ENCODE peak calls at places on chromosomes 2 and 18, in nine cellular contexts. Z is mesenchymal stem cell; E is C1 segment of cervical spinal cord; F is brain microvascular endothelial cell; R is SHP77; T is hypothalamus; U is IMR-90; C is astrocyte of the cerebellum; I is stimulated activated naive CD8-positive, alpha-beta T cell treated with anti-CD3 and anti-CD28 coated beads, Interleukin-15, Interleukin-2, amounts not matched to agents 100 U/mL and 50 U/mL, for 24 hours. P is an unnamed sample.

GRCh38 chr2:136920652-136921333 is 155.4 kb downstream of the THSD7B start:
- DNase-seq in I (no peak), C (no peak), F (no peak), Z (no peak), R (peak; percentile 1), U (no peak), T (no peak), E (no peak), P (no peak)

GRCh38 chr2:208306291-208306690 is 40.2 kb downstream of the PIKFYVE start:
- DNase-seq in R (no peak), Z (no peak), U (peak; percentile 74), T (no peak), C (no peak), F (no peak), I (no peak), E (no peak), P (no peak)

GRCh38 chr2:41909584-41909983 is 138.2 kb upstream of the PKDCC start:
- DNase-seq in R (no peak), I (no peak), T (no peak), E (no peak), U (no peak), Z (peak; percentile 61), F (no peak), C (no peak), P (no peak)

GRCh38 chr18:67525328-67526110 is 9.0 kb upstream of the DSEL start:
- DNase-seq in E (peak; percentile 20), Z (peak; percentile 90), R (no peak), F (peak; percentile 95), I (no peak), T (peak; percentile 43), C (peak; percentile 99), U (peak; percentile 99), P (no peak)

GRCh38 chr2:159249955-159250723 is 36.4 kb downstream of the WDSUB1 start:
- DNase-seq in C (no peak), T (peak; percentile 28), Z (peak; percentile 72), I (no peak), U (peak; percentile 72), F (peak; percentile 34), E (no peak), R (no peak), P (no peak)

GRCh38 chr2:235162544-235163197 is 210.9 kb downstream of the SH3BP4 start:
- DNase-seq in Z (peak; percentile 47), E (no peak), R (no peak), U (peak; percentile 3), T (no peak), I (no peak), C (no peak), F (peak; percentile 45), P (no peak)

GRCh38 chr2:13522917-13523821 is 806.4 kb downstream of the TRIB2 start:
- DNase-seq in F (peak; percentile 1), I (no peak), R (peak; percentile 18), E (no peak), U (no peak), Z (no peak), T (no peak), C (peak; percentile 47), P (no peak)

GRCh38 chr2:85668009-85668856 is at the start of gene SFTPB:
- DNase-seq in U (peak; percentile 44), F (no peak), C (no peak), T (no peak), I (no peak), Z (no peak), R (peak; percentile 43), E (no peak), P (no peak)

GRCh38 chr18:44514106-44514505 is 166.6 kb upstream of the SETBP1 start:
- DNase-seq in I (no peak), R (no peak), U (no peak), T (no peak), C (no peak), Z (no peak), E (no peak), F (no peak), P (no peak)

GRCh38 chr2:14418110-14418509 is 214.4 kb upstream of the LRATD1 start:
- DNase-seq in E (no peak), Z (no peak), F (peak; percentile 17), C (no peak), U (no peak), I (no peak), R (no peak), T (no peak), P (no peak)

GRCh38 chr2:32558492-32558891 is 69.4 kb upstream of the TTC27 start:
- DNase-seq in U (no peak), T (no peak), R (no peak), C (no peak), I (no peak), Z (no peak), F (no peak), E (no peak), P (no peak)

GRCh38 chr2:202025816-202026215 is 7.8 kb upstream of the FZD7 start:
- DNase-seq in U (no peak), E (no peak), F (no peak), I (no peak), Z (no peak), R (no peak), T (no peak), C (no peak), P (no peak)

GRCh38 chr2:235766206-235766794 is 272.5 kb downstream of the AGAP1 start:
- DNase-seq in E (peak; percentile 15), R (peak; percentile 68), T (peak; percentile 47), Z (peak; percentile 87), F (peak; percentile 93), I (peak; percentile 55), U (peak; percentile 74), C (peak; percentile 79), P (peak; percentile 58)

GRCh38 chr2:97849881-97850540 is 136.6 kb downstream of the ZAP70 start:
- DNase-seq in C (peak; percentile 29), U (peak; percentile 18), I (no peak), Z (peak; percentile 40), R (no peak), T (no peak), F (peak; percentile 54), E (no peak), P (peak; percentile 32)

GRCh38 chr2:71469403-71470398 is 16.3 kb downstream of the DYSF start:
- DNase-seq in F (no peak), R (no peak), E (no peak), C (no peak), T (no peak), U (no peak), Z (no peak), I (no peak), P (no peak)

GRCh38 chr2:74814102-74814501 is 19.8 kb upstream of the HK2 start:
- DNase-seq in C (no peak), Z (no peak), F (no peak), I (no peak), E (no peak), U (no peak), R (no peak), T (no peak), P (no peak)

GRCh38 chr2:238459081-238459629 is 32.4 kb downstream of the ASB1 start:
- DNase-seq in C (peak; percentile 87), R (no peak), E (peak; percentile 51), F (no peak), U (peak; percentile 46), I (no peak), Z (no peak), T (peak; percentile 22), P (no peak)

GRCh38 chr2:216702756-216703155 is 7.4 kb upstream of the IGFBP5 start:
- DNase-seq in F (no peak), Z (no peak), C (no peak), U (no peak), R (no peak), I (no peak), E (no peak), T (no peak), P (no peak)

GRCh38 chr2:149860276-149860921 is 272.8 kb upstream of the MMADHC start:
- DNase-seq in I (no peak), F (peak; percentile 98), R (no peak), Z (peak; percentile 96), T (no peak), C (peak; percentile 98), U (peak; percentile 92), E (no peak), P (no peak)

GRCh38 chr2:28160986-28161425 is 231.7 kb upstream of the FOSL2 start:
- DNase-seq in Z (peak; percentile 58), E (no peak), R (no peak), U (peak; percentile 63), C (peak; percentile 72), I (no peak), F (no peak), T (no peak), P (no peak)

GRCh38 chr18:75107931-75108276 is 101.0 kb downstream of the PTGR3 start:
- DNase-seq in T (no peak), C (no peak), Z (no peak), F (no peak), E (no peak), U (no peak), R (no peak), I (no peak), P (no peak)

GRCh38 chr18:21291106-21291505 is 49.1 kb downstream of the GREB1L start:
- DNase-seq in Z (no peak), R (no peak), E (no peak), C (no peak), I (no peak), T (no peak), U (no peak), F (no peak), P (no peak)

GRCh38 chr2:29114841-29115609 is at the start of gene CLIP4:
- DNase-seq in U (peak; percentile 51), E (peak; percentile 48), R (peak; percentile 35), C (no peak), F (peak; percentile 36), Z (peak; percentile 63), I (peak; percentile 75), T (peak; percentile 72), P (peak; percentile 75)

GRCh38 chr2:212494413-212495020 is 44.1 kb downstream of the ERBB4 start:
- DNase-seq in I (no peak), F (no peak), E (no peak), R (no peak), Z (no peak), C (no peak), U (no peak), T (no peak), P (no peak)

GRCh38 chr18:62716679-62717058 is 1.3 kb downstream of the PHLPP1 start:
- DNase-seq in Z (peak; percentile 66), I (peak; percentile 65), R (peak; percentile 22), U (no peak), F (peak; percentile 10), E (no peak), C (no peak), T (peak; percentile 56), P (peak; percentile 49)

GRCh38 chr2:234949762-234950434 is 1.9 kb upstream of the SH3BP4 start:
- DNase-seq in Z (peak; percentile 100), T (no peak), I (no peak), U (peak; percentile 100), R (no peak), C (peak; percentile 98), F (peak; percentile 99), E (no peak), P (no peak)

GRCh38 chr18:35861367-35862114 is 110.9 kb upstream of the RMP24 start:
- DNase-seq in T (no peak), I (no peak), R (no peak), C (no peak), E (no peak), Z (no peak), F (peak; percentile 6), U (no peak), P (peak; percentile 9)

GRCh38 chr2:239716536-239717318 is 308.4 kb downstream of the NDUFA10 start:
- DNase-seq in E (peak; percentile 19), Z (no peak), I (no peak), U (no peak), C (no peak), R (no peak), T (peak; percentile 36), F (no peak), P (peak; percentile 5)

GRCh38 chr2:128638311-128638710 is 319.6 kb upstream of the HS6ST1 start:
- DNase-seq in E (no peak), C (no peak), Z (no peak), U (no peak), R (no peak), I (no peak), T (no peak), F (no peak), P (no peak)

GRCh38 chr18:48222118-48222517 is 187.1 kb downstream of the ZBTB7C start:
- DNase-seq in I (no peak), C (no peak), T (no peak), F (peak; percentile 17), R (peak; percentile 98), Z (peak; percentile 9), U (no peak), E (no peak), P (peak; percentile 47)

GRCh38 chr2:20551231-20551944 is 99.5 kb downstream of the HS1BP3 start:
- DNase-seq in C (no peak), E (peak; percentile 39), T (peak; percentile 40), Z (no peak), R (peak; percentile 43), I (no peak), U (no peak), F (no peak), P (no peak)